ENCODE peak calls at places on chromosome 2, in eight cellular contexts. C is cardiac fibroblast, M is left ventricle myocardium inferior, D is AG04450, P is astrocyte of the spinal cord, R is endothelial cell, N is BE2C, Y is body of pancreas. W is an unnamed sample.
A peak's percentile ranks its signal among the peaks of the same experiment; 100 is the strongest.

GRCh38 chr2:179106342-179107178 is 56.6 kb upstream of the CCDC141 start:
- DNase-seq in N (no peak), P (peak; percentile 96), R (no peak), M (no peak), Y (peak; percentile 54), D (peak; percentile 61), C (peak; percentile 93), W (no peak)

GRCh38 chr2:70861774-70862644 is 26.4 kb upstream of the CD207 start:
- DNase-seq in M (peak; percentile 70), R (peak; percentile 96), P (peak; percentile 69), Y (peak; percentile 87), N (peak; percentile 69), D (peak; percentile 51), C (peak; percentile 80), W (peak; percentile 59)

GRCh38 chr2:238106339-238106697 is 6.2 kb downstream of the ESPNL start:
- DNase-seq in D (no peak), N (no peak), C (no peak), R (no peak), Y (no peak), P (no peak), M (no peak), W (no peak)

GRCh38 chr2:44201648-44202047 is 33.0 kb downstream of the PPM1B start:
- DNase-seq in N (no peak), M (no peak), R (no peak), C (no peak), D (no peak), Y (no peak), P (no peak), W (no peak)

GRCh38 chr2:102116675-102117471 is 25.7 kb upstream of the IL1R1 start:
- DNase-seq in Y (no peak), N (no peak), P (no peak), D (no peak), M (no peak), R (no peak), C (peak; percentile 70), W (no peak)

GRCh38 chr2:31332521-31332920 is 82.0 kb downstream of the XDH start:
- DNase-seq in N (no peak), R (no peak), P (no peak), Y (no peak), D (no peak), M (no peak), C (no peak), W (no peak)

GRCh38 chr2:9982248-9982647 is 30.8 kb downstream of the GRHL1 start:
- DNase-seq in R (no peak), Y (no peak), C (peak; percentile 86), M (no peak), D (peak; percentile 83), P (peak; percentile 74), N (no peak), W (no peak)

GRCh38 chr2:61443342-61444041 is 27.4 kb downstream of the USP34 start:
- DNase-seq in N (no peak), D (no peak), R (no peak), Y (no peak), P (no peak), M (no peak), C (no peak), W (no peak)

GRCh38 chr2:24971300-24971549 is 530 bp downstream of the DNAJC27 start:
- DNase-seq in M (no peak), R (no peak), N (no peak), P (no peak), D (no peak), C (no peak), Y (no peak), W (no peak)

GRCh38 chr2:58428553-58429284 is 187.6 kb upstream of the FANCL start:
- DNase-seq in N (peak; percentile 6), M (no peak), Y (peak; percentile 14), C (no peak), R (peak; percentile 59), D (no peak), P (peak; percentile 8), W (peak; percentile 24)

GRCh38 chr2:112685167-112685884 is 35.5 kb upstream of the NT5DC4 start:
- DNase-seq in Y (no peak), P (no peak), N (no peak), R (no peak), C (no peak), D (no peak), M (no peak), W (no peak)

GRCh38 chr2:30193104-30193681 is 38.1 kb upstream of the LBH start:
- DNase-seq in C (no peak), P (no peak), Y (no peak), M (no peak), D (no peak), N (no peak), R (no peak), W (no peak)
- TF ChIP-seq CTCF in C (no peak), P (no peak), Y (no peak), M (no peak), D (no peak), N (no peak), R (no peak), W (no peak)

DNA sequence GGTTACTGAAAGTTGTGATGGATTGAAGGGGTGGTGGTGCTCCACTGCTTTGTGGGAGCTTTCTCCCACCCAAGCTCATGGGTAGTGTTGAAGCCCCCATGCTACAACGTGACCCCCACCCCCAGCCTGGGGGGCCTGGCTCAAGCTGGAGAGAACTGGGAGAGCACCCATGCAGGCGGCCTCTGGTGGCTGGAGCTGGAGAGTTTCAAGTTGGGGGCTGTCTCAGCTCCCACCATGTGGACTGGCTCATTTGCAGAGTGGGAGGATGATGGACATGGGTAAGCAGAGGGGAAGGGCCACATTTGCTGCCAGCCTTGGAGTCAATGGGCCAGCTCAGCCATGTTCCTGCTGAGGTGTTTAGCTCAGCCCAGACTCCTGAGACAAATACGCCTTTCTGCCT is 62.8 kb downstream of the INPP4A start:
- DNase-seq in N (no peak), C (no peak), D (no peak), M (no peak), R (no peak), P (no peak), Y (no peak), W (no peak)
- TF ChIP-seq CTCF in N (no peak), C (no peak), D (no peak), M (no peak), R (no peak), P (no peak), Y (no peak), W (no peak)

GRCh38 chr2:27051902-27052645 is 606 bp downstream of the AGBL5 start:
- DNase-seq in N (peak; percentile 33), R (no peak), M (peak; percentile 44), P (no peak), D (no peak), C (no peak), Y (peak; percentile 49), W (no peak)

GRCh38 chr2:27049422-27050280 is 1.8 kb upstream of the AGBL5 start:
- DNase-seq in R (peak; percentile 53), N (peak; percentile 68), P (no peak), C (no peak), D (no peak), M (no peak), Y (no peak), W (peak; percentile 36)

GRCh38 chr2:27050996-27051901 is at the start of gene AGBL5:
- DNase-seq in D (peak; percentile 85), P (peak; percentile 94), R (peak; percentile 94), N (peak; percentile 94), C (peak; percentile 95), M (peak; percentile 95), Y (peak; percentile 93), W (peak; percentile 99)

GRCh38 chr2:27053321-27053720 is 1.9 kb downstream of the AGBL5 start:
- DNase-seq in C (no peak), R (no peak), D (no peak), N (no peak), Y (no peak), M (no peak), P (no peak), W (no peak)

GRCh38 chr2:27050281-27050995 is 1.0 kb upstream of the AGBL5 start:
- DNase-seq in M (peak; percentile 86), P (peak; percentile 96), Y (peak; percentile 95), D (peak; percentile 95), R (peak; percentile 88), N (peak; percentile 91), C (peak; percentile 95), W (peak; percentile 86)
- TF ChIP-seq CTCF in M (peak; percentile 65), P (peak; percentile 38), Y (peak; percentile 24), D (peak; percentile 57), R (no peak), N (peak; percentile 39), C (peak; percentile 58), W (no peak)

GRCh38 chr2:232887171-232887850 is 17.2 kb downstream of the SNORC start:
- DNase-seq in D (no peak), N (no peak), C (no peak), R (no peak), Y (no peak), P (no peak), M (no peak), W (no peak)
- TF ChIP-seq CTCF in D (peak; percentile 38), N (no peak), C (peak; percentile 23), R (no peak), Y (no peak), P (peak; percentile 46), M (no peak), W (no peak)

GRCh38 chr2:199677881-199678280 is 173.1 kb downstream of the FTCDNL1 start:
- DNase-seq in C (no peak), Y (no peak), R (no peak), N (no peak), D (no peak), M (no peak), P (no peak), W (no peak)
- TF ChIP-seq CTCF in C (no peak), Y (no peak), R (no peak), N (no peak), D (no peak), M (no peak), P (no peak), W (no peak)

GRCh38 chr2:192026064-192026715 is 168.5 kb downstream of the TMEFF2 start:
- DNase-seq in C (peak; percentile 3), N (no peak), P (no peak), R (no peak), D (no peak), M (no peak), Y (no peak), W (no peak)

GRCh38 chr2:192030289-192030688 is 164.4 kb downstream of the TMEFF2 start:
- DNase-seq in P (no peak), M (no peak), Y (no peak), C (peak; percentile 46), R (no peak), D (no peak), N (no peak), W (no peak)

GRCh38 chr2:192026716-192027109 is 168.0 kb downstream of the TMEFF2 start:
- DNase-seq in N (no peak), R (no peak), C (no peak), M (no peak), P (no peak), D (no peak), Y (no peak), W (no peak)

GRCh38 chr2:192025607-192026006 is 169.1 kb downstream of the TMEFF2 start:
- DNase-seq in R (no peak), D (no peak), P (no peak), C (no peak), M (no peak), N (no peak), Y (no peak), W (no peak)

DNA sequence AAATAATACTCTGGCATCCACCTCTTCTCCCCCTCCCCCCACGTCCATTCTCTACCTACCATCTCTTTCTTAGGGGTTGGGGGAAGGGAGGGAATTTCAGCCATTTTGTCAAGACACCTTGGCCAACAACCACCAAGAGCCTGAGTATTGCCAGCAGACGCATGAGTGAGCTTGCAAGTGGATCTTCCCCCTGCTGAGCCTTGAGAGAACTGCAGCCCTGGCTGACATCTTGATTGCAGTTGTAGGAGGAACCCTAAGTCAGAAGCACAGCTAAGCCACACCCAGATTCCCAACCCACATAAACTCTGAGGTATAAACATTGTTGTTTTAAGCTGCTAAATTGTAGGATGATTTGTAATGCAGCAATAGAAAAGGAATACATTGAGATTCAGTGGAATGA is 165.6 kb downstream of the TMEFF2 start:
- DNase-seq in C (peak; percentile 19), M (no peak), P (no peak), D (no peak), R (peak; percentile 31), N (peak; percentile 30), Y (no peak), W (no peak)
- TF ChIP-seq CTCF in C (peak; percentile 53), M (peak; percentile 11), P (peak; percentile 33), D (peak; percentile 46), R (no peak), N (peak; percentile 64), Y (no peak), W (no peak)

W was measured in D721Med.